ENCODE peak calls at places on chromosomes 12 and 14, in eight cellular contexts. M is MM.1S, A is HCT116, L is hepatocyte, W is neural progenitor cell, O is GM23248, I is GM23338, C is PC-3. E is an unnamed sample.

GRCh38 chr14:86646688-86647687 is 1117.0 kb downstream of the FLRT2 start:
- DNase-seq in M (peak; percentile 36), A (no peak), L (no peak), W (no peak), O (peak; percentile 7), I (peak; percentile 47), C (peak; percentile 52), E (peak; percentile 23)

GRCh38 chr14:30131698-30132097 is 204.1 kb upstream of the PRKD1 start:
- DNase-seq in M (no peak), A (no peak), L (no peak), W (no peak), O (no peak), I (no peak), C (no peak), E (no peak)

GRCh38 chr12:109304485-109304884 is 4.6 kb downstream of the FOXN4 start:
- DNase-seq in M (no peak), A (no peak), L (no peak), W (no peak), O (no peak), I (no peak), C (no peak), E (peak; percentile 45)

GRCh38 chr12:95385646-95386045 is 88.3 kb upstream of the METAP2 start:
- DNase-seq in M (no peak), A (no peak), L (no peak), W (no peak), O (peak; percentile 62), I (no peak), C (no peak), E (peak; percentile 51)

GRCh38 chr12:103880299-103881142 is 39.5 kb upstream of the NT5DC3 start:
- DNase-seq in M (peak; percentile 81), A (no peak), L (no peak), W (no peak), O (no peak), I (no peak), C (peak; percentile 26), E (no peak)

GRCh38 chr14:100604126-100604501 is 16.9 kb upstream of the BEGAIN start:
- DNase-seq in M (no peak), A (no peak), L (no peak), W (no peak), O (no peak), I (no peak), C (no peak), E (no peak)

GRCh38 chr12:39476121-39476520 is 33.2 kb upstream of the KIF21A start:
- DNase-seq in M (no peak), A (no peak), L (no peak), W (no peak), O (no peak), I (no peak), C (no peak), E (no peak)

GRCh38 chr12:113334786-113335539 is at the start of gene SLC8B1:
- DNase-seq in M (peak; percentile 53), A (no peak), L (peak; percentile 94), W (peak; percentile 93), O (peak; percentile 91), I (peak; percentile 87), C (peak; percentile 93), E (peak; percentile 86)

GRCh38 chr12:105464426-105464825 is 133.9 kb downstream of the C12orf75 start:
- DNase-seq in M (no peak), A (no peak), L (no peak), W (no peak), O (no peak), I (no peak), C (no peak), E (no peak)

GRCh38 chr14:72111921-72112320 is 179.7 kb downstream of the RGS6 start:
- DNase-seq in M (no peak), A (no peak), L (no peak), W (no peak), O (no peak), I (no peak), C (no peak), E (no peak)

GRCh38 chr14:78606111-78606510 is 435.9 kb downstream of the NRXN3 start:
- DNase-seq in M (no peak), A (no peak), L (no peak), W (no peak), O (peak; percentile 93), I (no peak), C (no peak), E (no peak)

GRCh38 chr12:124928095-124928911 is 13.9 kb upstream of the UBC start:
- DNase-seq in M (no peak), A (peak; percentile 95), L (no peak), W (peak; percentile 31), O (peak; percentile 38), I (peak; percentile 88), C (peak; percentile 88), E (no peak)

GRCh38 chr12:26821212-26821701 is 11.7 kb downstream of the ITPR2 start:
- DNase-seq in M (no peak), A (no peak), L (no peak), W (no peak), O (peak; percentile 45), I (no peak), C (no peak), E (no peak)

GRCh38 chr12:6460751-6461371 is 9.0 kb downstream of the TAPBPL start:
- DNase-seq in M (peak; percentile 88), A (no peak), L (no peak), W (no peak), O (no peak), I (no peak), C (no peak), E (peak; percentile 28)

GRCh38 chr14:74591899-74592298 is 20.1 kb downstream of the LTBP2 start:
- DNase-seq in M (no peak), A (no peak), L (no peak), W (no peak), O (no peak), I (no peak), C (no peak), E (no peak)

GRCh38 chr12:51246254-51246853 is 7.7 kb downstream of the DAZAP2 start:
- DNase-seq in M (no peak), A (no peak), L (no peak), W (no peak), O (peak; percentile 21), I (no peak), C (no peak), E (peak; percentile 41)

GRCh38 chr12:45336331-45336730 is 120.4 kb downstream of the ANO6 start:
- DNase-seq in M (no peak), A (no peak), L (peak; percentile 34), W (no peak), O (peak; percentile 93), I (no peak), C (peak; percentile 46), E (no peak)

GRCh38 chr14:30223385-30223785 is 295.7 kb upstream of the PRKD1 start:
- DNase-seq in M (peak; percentile 36), A (peak; percentile 10), L (peak; percentile 79), W (no peak), O (peak; percentile 86), I (no peak), C (peak; percentile 99), E (no peak)

DNA sequence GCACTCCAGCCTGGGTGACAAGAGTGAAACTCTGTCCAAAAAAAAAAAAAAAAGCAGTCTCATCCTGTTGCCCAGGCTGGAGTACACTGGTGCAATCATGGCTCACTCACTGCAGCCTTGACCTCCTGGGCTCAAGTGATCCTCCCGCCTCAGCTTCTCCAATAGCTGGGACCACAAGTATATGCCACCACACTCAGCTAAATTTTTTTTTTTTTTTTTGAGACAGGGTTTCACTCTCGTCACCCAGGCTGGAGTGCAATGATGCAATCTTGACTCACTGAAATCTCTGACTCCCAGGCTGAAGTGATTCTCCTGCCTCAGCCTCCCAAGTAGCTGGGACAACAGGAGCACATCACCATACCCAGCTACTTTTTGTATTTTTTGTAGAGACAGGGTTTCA is 5.2 kb upstream of the CNPY2 start:
- DNase-seq in M (no peak), A (no peak), L (no peak), W (no peak), O (peak; percentile 45), I (no peak), C (peak; percentile 36), E (no peak)
- TF ChIP-seq EZH2phosphoT487 in M (no peak), A (no peak), L (no peak), W (no peak), O (no peak), I (no peak), C (no peak), E (no peak)

GRCh38 chr12:7934153-7934552 is 1.8 kb downstream of the SLC2A3 start:
- DNase-seq in M (no peak), A (no peak), L (no peak), W (no peak), O (peak; percentile 36), I (no peak), C (no peak), E (peak; percentile 8)
- H4K20me1 ChIP-seq in M (no peaks in the 10 kb centered on the region), A (no peaks in the 10 kb centered on the region), L (peaks cover 6% of the 10 kb centered on the region), W (peaks cover 66% of the 10 kb centered on the region), O (peaks cover 4% of the 10 kb centered on the region), I (peaks cover 35% of the 10 kb centered on the region), C (no peaks in the 10 kb centered on the region), E (no peaks in the 10 kb centered on the region)

DNA sequence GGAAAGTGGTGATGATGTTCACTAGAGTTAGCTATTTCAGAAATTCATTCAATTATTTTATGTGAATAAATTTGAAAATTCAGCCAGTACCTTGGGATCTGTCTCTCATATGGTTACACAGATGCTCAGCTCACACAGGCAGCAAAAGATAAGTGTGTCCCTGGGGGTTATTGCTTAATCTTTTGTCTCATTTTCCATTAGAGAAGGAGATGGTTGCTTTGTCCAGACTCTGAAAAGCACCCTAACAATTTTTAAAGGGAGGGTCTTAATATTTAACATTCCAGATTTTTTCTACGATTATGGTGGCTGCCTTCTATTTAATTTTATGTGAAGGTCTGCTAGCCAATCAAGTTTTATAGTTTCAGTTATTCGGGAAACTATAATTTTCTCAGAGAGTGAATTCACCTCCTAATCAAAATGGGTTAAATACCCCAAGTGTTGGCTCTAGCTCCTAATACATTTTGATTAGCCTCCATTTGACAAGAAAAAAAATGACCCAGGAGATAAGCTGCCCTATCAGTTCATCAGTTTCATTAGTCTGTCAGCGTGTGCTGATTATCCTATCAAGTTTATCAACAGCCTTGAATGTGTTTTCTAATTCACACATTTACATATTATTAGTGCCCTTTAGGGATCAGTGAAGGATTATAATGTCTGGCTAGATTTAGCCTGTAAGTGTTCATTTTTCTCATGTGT is 282.1 kb downstream of the TMTC2 start:
- DNase-seq in M (no peak), A (no peak), L (no peak), W (no peak), O (no peak), I (no peak), C (no peak), E (no peak)
- TF ChIP-seq EZH2phosphoT487 in M (no peak), A (no peak), L (no peak), W (no peak), O (no peak), I (no peak), C (no peak), E (no peak)

GRCh38 chr14:103650213-103650612 is 21.2 kb downstream of the KLC1 start:
- DNase-seq in M (no peak), A (no peak), L (no peak), W (no peak), O (peak; percentile 62), I (no peak), C (no peak), E (no peak)

GRCh38 chr14:103652806-103653205 is 23.8 kb downstream of the KLC1 start:
- DNase-seq in M (no peak), A (no peak), L (no peak), W (no peak), O (no peak), I (no peak), C (no peak), E (no peak)

GRCh38 chr14:103651585-103651984 is 22.6 kb downstream of the KLC1 start:
- DNase-seq in M (no peak), A (no peak), L (no peak), W (no peak), O (no peak), I (no peak), C (no peak), E (no peak)

GRCh38 chr14:103646189-103646588 is 17.2 kb downstream of the KLC1 start:
- DNase-seq in M (no peak), A (no peak), L (no peak), W (no peak), O (no peak), I (no peak), C (no peak), E (no peak)

GRCh38 chr14:103649001-103649400 is 20.0 kb downstream of the KLC1 start:
- DNase-seq in M (no peak), A (no peak), L (no peak), W (no peak), O (no peak), I (no peak), C (no peak), E (no peak)
- H4K20me1 ChIP-seq in M (no peaks in the 10 kb centered on the region), A (no peaks in the 10 kb centered on the region), L (peaks cover 90% of the 10 kb centered on the region), W (peaks cover 85% of the 10 kb centered on the region), O (peaks cover 23% of the 10 kb centered on the region), I (peaks cover 55% of the 10 kb centered on the region), C (peaks cover 68% of the 10 kb centered on the region), E (peaks cover 11% of the 10 kb centered on the region)

E was measured in OCI-LY7.